ENCODE peak calls at places on chromosomes 5 and 9, in seven cellular contexts. One of them, this sample, is unnamed.

GRCh38 chr9:19049872-19050636 is 827 bp downstream of the RRAGA start:
- DNase-seq in gastrocnemius medialis: no peak
- DNase-seq in spleen: no peak
- DNase-seq in heart left ventricle: no peak
- DNase-seq in adrenal gland: no peak
- DNase-seq in ovary: no peak
- DNase-seq in body of pancreas: peak; percentile 11
- DNase-seq in this sample: no peak

GRCh38 chr5:113250341-113250953 is 184.3 kb downstream of the TSSK1B start:
- DNase-seq in ovary: peak; percentile 85
- DNase-seq in spleen: no peak
- DNase-seq in body of pancreas: peak; percentile 47
- DNase-seq in heart left ventricle: no peak
- DNase-seq in gastrocnemius medialis: no peak
- DNase-seq in adrenal gland: peak; percentile 57
- DNase-seq in this sample: peak; percentile 42

GRCh38 chr5:171419663-171420428 is 399 bp downstream of the FGF18 start:
- DNase-seq in heart left ventricle: peak; percentile 77
- DNase-seq in ovary: no peak
- DNase-seq in spleen: peak; percentile 69
- DNase-seq in body of pancreas: peak; percentile 26
- DNase-seq in adrenal gland: no peak
- DNase-seq in gastrocnemius medialis: no peak
- DNase-seq in this sample: no peak

GRCh38 chr5:52989025-52989780 is at the start of gene ITGA2:
- DNase-seq in spleen: peak; percentile 84
- DNase-seq in body of pancreas: peak; percentile 55
- DNase-seq in heart left ventricle: peak; percentile 70
- DNase-seq in ovary: peak; percentile 17
- DNase-seq in adrenal gland: peak; percentile 63
- DNase-seq in gastrocnemius medialis: peak; percentile 12
- DNase-seq in this sample: no peak

GRCh38 chr5:53291528-53291927 is 182.0 kb upstream of the MOCS2 start:
- DNase-seq in ovary: no peak
- DNase-seq in adrenal gland: no peak
- DNase-seq in heart left ventricle: no peak
- DNase-seq in body of pancreas: no peak
- DNase-seq in gastrocnemius medialis: no peak
- DNase-seq in spleen: no peak
- DNase-seq in this sample: no peak

GRCh38 chr5:62044989-62045388 is 261.0 kb upstream of the KIF2A start:
- DNase-seq in gastrocnemius medialis: no peak
- DNase-seq in ovary: no peak
- DNase-seq in adrenal gland: no peak
- DNase-seq in heart left ventricle: no peak
- DNase-seq in spleen: no peak
- DNase-seq in body of pancreas: no peak
- DNase-seq in this sample: no peak

GRCh38 chr5:150582281-150582791 is 58.1 kb upstream of the SYNPO start:
- DNase-seq in gastrocnemius medialis: peak; percentile 12
- DNase-seq in adrenal gland: peak; percentile 22
- DNase-seq in spleen: no peak
- DNase-seq in ovary: peak; percentile 87
- DNase-seq in body of pancreas: peak; percentile 85
- DNase-seq in heart left ventricle: peak; percentile 84
- DNase-seq in this sample: no peak

GRCh38 chr5:141186897-141187512 is at the start of gene PCDHB9:
- DNase-seq in body of pancreas: peak; percentile 15
- DNase-seq in heart left ventricle: no peak
- DNase-seq in ovary: no peak
- DNase-seq in spleen: no peak
- DNase-seq in adrenal gland: no peak
- DNase-seq in gastrocnemius medialis: no peak
- DNase-seq in this sample: no peak

GRCh38 chr5:141865406-141865805 is 12.8 kb downstream of the PCDH1 start:
- DNase-seq in gastrocnemius medialis: no peak
- DNase-seq in body of pancreas: no peak
- DNase-seq in spleen: no peak
- DNase-seq in adrenal gland: no peak
- DNase-seq in ovary: no peak
- DNase-seq in heart left ventricle: no peak
- DNase-seq in this sample: no peak

GRCh38 chr5:6506631-6507030 is 58.0 kb downstream of the UBE2QL1 start:
- DNase-seq in adrenal gland: no peak
- DNase-seq in ovary: no peak
- DNase-seq in body of pancreas: no peak
- DNase-seq in heart left ventricle: no peak
- DNase-seq in spleen: no peak
- DNase-seq in gastrocnemius medialis: no peak
- DNase-seq in this sample: no peak

GRCh38 chr5:119537704-119538103 is 85.4 kb downstream of the HSD17B4 start:
- DNase-seq in spleen: no peak
- DNase-seq in ovary: no peak
- DNase-seq in heart left ventricle: no peak
- DNase-seq in body of pancreas: no peak
- DNase-seq in adrenal gland: no peak
- DNase-seq in gastrocnemius medialis: no peak
- DNase-seq in this sample: no peak

GRCh38 chr5:41250351-41250987 is 37.1 kb upstream of the C6 start:
- DNase-seq in spleen: no peak
- DNase-seq in ovary: no peak
- DNase-seq in gastrocnemius medialis: no peak
- DNase-seq in adrenal gland: no peak
- DNase-seq in body of pancreas: no peak
- DNase-seq in heart left ventricle: no peak
- DNase-seq in this sample: no peak

GRCh38 chr9:111857555-111858211 is 38.9 kb upstream of the UGCG start:
- DNase-seq in ovary: no peak
- DNase-seq in adrenal gland: no peak
- DNase-seq in heart left ventricle: no peak
- DNase-seq in spleen: no peak
- DNase-seq in body of pancreas: no peak
- DNase-seq in gastrocnemius medialis: no peak
- DNase-seq in this sample: no peak

GRCh38 chr5:44862808-44863207 is 54.1 kb downstream of the MRPS30 start:
- DNase-seq in adrenal gland: no peak
- DNase-seq in gastrocnemius medialis: no peak
- DNase-seq in body of pancreas: no peak
- DNase-seq in ovary: no peak
- DNase-seq in spleen: no peak
- DNase-seq in heart left ventricle: no peak
- DNase-seq in this sample: no peak

GRCh38 chr5:10456583-10457562 is 15.2 kb downstream of the ROPN1L start:
- DNase-seq in spleen: peak; percentile 39
- DNase-seq in gastrocnemius medialis: peak; percentile 29
- DNase-seq in adrenal gland: no peak
- DNase-seq in body of pancreas: no peak
- DNase-seq in ovary: no peak
- DNase-seq in heart left ventricle: no peak
- DNase-seq in this sample: no peak

GRCh38 chr9:33256236-33256635 is 8.3 kb downstream of the BAG1 start:
- DNase-seq in body of pancreas: no peak
- DNase-seq in adrenal gland: no peak
- DNase-seq in ovary: no peak
- DNase-seq in heart left ventricle: no peak
- DNase-seq in spleen: no peak
- DNase-seq in gastrocnemius medialis: no peak
- DNase-seq in this sample: no peak

GRCh38 chr5:149126898-149127297 is 14.4 kb upstream of the ABLIM3 start:
- DNase-seq in adrenal gland: no peak
- DNase-seq in gastrocnemius medialis: no peak
- DNase-seq in body of pancreas: no peak
- DNase-seq in heart left ventricle: no peak
- DNase-seq in spleen: no peak
- DNase-seq in ovary: no peak
- DNase-seq in this sample: no peak

GRCh38 chr9:129487658-129488483 is 133.0 kb downstream of the C9orf50 start:
- DNase-seq in gastrocnemius medialis: peak; percentile 50
- DNase-seq in ovary: peak; percentile 69
- DNase-seq in spleen: peak; percentile 82
- DNase-seq in body of pancreas: peak; percentile 72
- DNase-seq in heart left ventricle: peak; percentile 74
- DNase-seq in adrenal gland: peak; percentile 81
- DNase-seq in this sample: peak; percentile 54

GRCh38 chr9:35606138-35606504 is 1.1 kb downstream of the TESK1 start:
- DNase-seq in spleen: no peak
- DNase-seq in gastrocnemius medialis: no peak
- DNase-seq in adrenal gland: no peak
- DNase-seq in heart left ventricle: no peak
- DNase-seq in ovary: no peak
- DNase-seq in body of pancreas: no peak
- DNase-seq in this sample: no peak

GRCh38 chr5:59620535-59621212 is 272.9 kb downstream of the PDE4D start:
- DNase-seq in adrenal gland: no peak
- DNase-seq in spleen: no peak
- DNase-seq in gastrocnemius medialis: no peak
- DNase-seq in heart left ventricle: no peak
- DNase-seq in ovary: no peak
- DNase-seq in body of pancreas: no peak
- DNase-seq in this sample: no peak

GRCh38 chr9:100104314-100104713 is 5.3 kb downstream of the INVS start:
- DNase-seq in gastrocnemius medialis: no peak
- DNase-seq in spleen: no peak
- DNase-seq in adrenal gland: no peak
- DNase-seq in heart left ventricle: no peak
- DNase-seq in ovary: no peak
- DNase-seq in body of pancreas: no peak
- DNase-seq in this sample: no peak
- TF ChIP-seq CTCF in gastrocnemius medialis: no peak
- TF ChIP-seq CTCF in spleen: no peak
- TF ChIP-seq CTCF in adrenal gland: no peak
- TF ChIP-seq CTCF in heart left ventricle: no peak
- TF ChIP-seq CTCF in ovary: no peak
- TF ChIP-seq CTCF in body of pancreas: no peak
- TF ChIP-seq CTCF in this sample: no peak

DNA sequence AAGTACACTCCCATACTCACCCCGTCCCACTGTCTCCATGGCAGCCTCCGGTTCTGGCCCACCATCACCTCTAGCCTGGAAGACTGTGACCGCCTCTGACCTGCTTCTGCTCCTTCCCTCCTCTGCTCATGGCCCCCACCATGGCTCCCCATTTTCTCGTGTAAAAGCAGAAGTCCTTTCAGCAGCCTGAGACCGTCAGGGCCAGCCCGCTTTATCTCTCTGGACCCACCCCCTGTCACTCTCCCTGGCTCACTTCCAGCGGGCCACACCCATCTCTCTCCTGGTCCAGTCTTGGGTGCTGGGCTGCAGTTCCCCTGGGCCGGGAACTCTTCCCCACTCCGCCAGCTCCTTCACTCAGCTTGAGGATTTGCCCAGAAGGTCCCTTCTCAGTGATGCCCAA is 96.0 kb upstream of the RUFY1 start:
- DNase-seq in heart left ventricle: no peak
- DNase-seq in body of pancreas: no peak
- DNase-seq in gastrocnemius medialis: no peak
- DNase-seq in spleen: no peak
- DNase-seq in ovary: no peak
- DNase-seq in adrenal gland: no peak
- DNase-seq in this sample: no peak
- TF ChIP-seq POLR2A in heart left ventricle: no peak
- TF ChIP-seq POLR2A in body of pancreas: no peak
- TF ChIP-seq POLR2A in gastrocnemius medialis: no peak
- TF ChIP-seq POLR2A in spleen: no peak
- TF ChIP-seq POLR2A in ovary: no peak
- TF ChIP-seq POLR2A in adrenal gland: no peak
- TF ChIP-seq POLR2A in this sample: no peak

GRCh38 chr5:155050384-155051019 is 36.9 kb downstream of the KIF4B start:
- DNase-seq in adrenal gland: no peak
- DNase-seq in body of pancreas: no peak
- DNase-seq in gastrocnemius medialis: no peak
- DNase-seq in ovary: no peak
- DNase-seq in heart left ventricle: no peak
- DNase-seq in spleen: no peak
- DNase-seq in this sample: no peak

GRCh38 chr5:155046591-155046990 is 33.0 kb downstream of the KIF4B start:
- DNase-seq in gastrocnemius medialis: no peak
- DNase-seq in heart left ventricle: no peak
- DNase-seq in adrenal gland: no peak
- DNase-seq in body of pancreas: peak; percentile 3
- DNase-seq in spleen: no peak
- DNase-seq in ovary: no peak
- DNase-seq in this sample: no peak

GRCh38 chr5:155052532-155052931 is 39.0 kb downstream of the KIF4B start:
- DNase-seq in adrenal gland: no peak
- DNase-seq in spleen: no peak
- DNase-seq in ovary: no peak
- DNase-seq in heart left ventricle: no peak
- DNase-seq in body of pancreas: no peak
- DNase-seq in gastrocnemius medialis: no peak
- DNase-seq in this sample: no peak

GRCh38 chr5:155047818-155048217 is 34.3 kb downstream of the KIF4B start:
- DNase-seq in heart left ventricle: no peak
- DNase-seq in adrenal gland: no peak
- DNase-seq in gastrocnemius medialis: no peak
- DNase-seq in spleen: no peak
- DNase-seq in ovary: no peak
- DNase-seq in body of pancreas: no peak
- DNase-seq in this sample: no peak

GRCh38 chr5:155049569-155050383 is 36.2 kb downstream of the KIF4B start:
- DNase-seq in heart left ventricle: no peak
- DNase-seq in spleen: no peak
- DNase-seq in body of pancreas: no peak
- DNase-seq in adrenal gland: no peak
- DNase-seq in ovary: no peak
- DNase-seq in gastrocnemius medialis: no peak
- DNase-seq in this sample: no peak
- TF ChIP-seq CTCF in heart left ventricle: no peak
- TF ChIP-seq CTCF in spleen: no peak
- TF ChIP-seq CTCF in body of pancreas: no peak
- TF ChIP-seq CTCF in adrenal gland: no peak
- TF ChIP-seq CTCF in ovary: no peak
- TF ChIP-seq CTCF in gastrocnemius medialis: no peak
- TF ChIP-seq CTCF in this sample: no peak

DNA sequence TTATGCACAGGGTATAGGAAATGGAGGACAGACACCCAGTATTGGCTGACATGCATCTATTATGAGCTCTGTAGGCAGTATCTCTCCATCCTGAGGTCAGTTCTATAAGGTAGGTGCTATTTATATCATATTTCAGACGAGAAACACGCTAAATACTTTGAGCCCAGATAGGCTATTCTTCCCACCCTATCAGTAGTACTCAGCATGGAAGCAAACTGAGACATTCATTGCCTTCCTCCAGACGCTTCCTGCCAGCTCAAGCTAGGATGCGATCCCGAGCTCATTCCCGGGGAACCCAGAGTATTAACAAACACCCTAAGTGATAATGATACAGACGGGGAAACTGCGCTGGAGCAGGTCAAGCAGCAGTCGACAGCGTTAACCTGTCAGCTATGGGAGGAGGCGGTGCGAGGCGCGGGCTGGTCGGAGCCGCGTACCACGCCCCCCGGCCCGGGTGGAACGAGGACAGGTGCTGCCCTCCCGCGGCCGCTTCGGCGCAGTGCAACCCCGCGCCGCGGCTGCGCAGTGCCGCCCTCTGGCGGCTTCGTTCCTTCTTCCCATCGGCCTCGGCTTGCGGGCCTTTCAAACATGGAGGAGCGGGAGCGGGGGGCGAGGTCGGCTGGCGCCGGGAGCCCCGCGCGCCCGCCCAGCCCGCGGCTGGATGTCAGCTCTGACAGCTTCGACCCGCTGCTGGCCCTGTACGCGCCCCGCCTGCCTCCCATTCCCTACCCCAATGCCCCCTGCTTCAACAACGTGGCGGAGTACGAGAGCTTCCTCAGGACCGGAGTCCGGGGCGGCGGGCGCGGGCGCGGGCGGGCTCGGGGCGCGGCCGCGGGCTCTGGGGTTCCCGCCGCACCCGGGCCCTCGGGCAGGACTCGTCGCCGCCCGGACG is at the start of gene LSM11:
- DNase-seq in gastrocnemius medialis: peak; percentile 78
- DNase-seq in body of pancreas: peak; percentile 91
- DNase-seq in heart left ventricle: peak; percentile 94
- DNase-seq in ovary: peak; percentile 81
- DNase-seq in spleen: peak; percentile 99
- DNase-seq in adrenal gland: peak; percentile 87
- DNase-seq in this sample: peak; percentile 83
- TF ChIP-seq POLR2A in gastrocnemius medialis: no peak
- TF ChIP-seq POLR2A in body of pancreas: peak; percentile 38
- TF ChIP-seq POLR2A in heart left ventricle: peak; percentile 39
- TF ChIP-seq POLR2A in ovary: no peak
- TF ChIP-seq POLR2A in spleen: no peak
- TF ChIP-seq POLR2A in adrenal gland: peak; percentile 30
- TF ChIP-seq POLR2A in this sample: no peak

This sample was measured in tibial nerve.